ENCODE peak calls at places on chromosome 12, in four cellular contexts. One of them, this sample, is unnamed.

GRCh38 chr12:4143909-4144308 is 129.7 kb upstream of the CCND2 start:
- DNase-seq in GM23248: no peak
- DNase-seq in fibroblast of mammary gland: no peak
- DNase-seq in AG09309: no peak
- DNase-seq in this sample: no peak

GRCh38 chr12:121465921-121466799 is 66.2 kb downstream of the RNF34 start:
- DNase-seq in fibroblast of mammary gland: no peak
- DNase-seq in GM23248: peak; percentile 57
- DNase-seq in AG09309: no peak
- DNase-seq in this sample: no peak

GRCh38 chr12:27524839-27525238 is 833 bp downstream of the PPFIBP1 start:
- DNase-seq in GM23248: peak; percentile 67
- DNase-seq in fibroblast of mammary gland: peak; percentile 57
- DNase-seq in AG09309: no peak
- DNase-seq in this sample: no peak

GRCh38 chr12:53171725-53172329 is 8.7 kb upstream of the ZNF740 start:
- DNase-seq in AG09309: no peak
- DNase-seq in fibroblast of mammary gland: peak; percentile 25
- DNase-seq in GM23248: no peak
- DNase-seq in this sample: no peak

GRCh38 chr12:58346032-58346632 is 404.8 kb downstream of the ATP23 start:
- DNase-seq in fibroblast of mammary gland: peak; percentile 64
- DNase-seq in AG09309: no peak
- DNase-seq in GM23248: peak; percentile 69
- DNase-seq in this sample: peak; percentile 15

GRCh38 chr12:98909749-98910148 is 264.7 kb downstream of the APAF1 start:
- DNase-seq in AG09309: no peak
- DNase-seq in fibroblast of mammary gland: no peak
- DNase-seq in GM23248: no peak
- DNase-seq in this sample: peak; percentile 32

GRCh38 chr12:96828169-96828789 is 78.8 kb upstream of the NEDD1 start:
- DNase-seq in GM23248: no peak
- DNase-seq in AG09309: no peak
- DNase-seq in fibroblast of mammary gland: no peak
- DNase-seq in this sample: no peak

GRCh38 chr12:122943196-122943595 is 23.1 kb downstream of the ABCB9 start:
- DNase-seq in fibroblast of mammary gland: peak; percentile 38
- DNase-seq in GM23248: peak; percentile 13
- DNase-seq in AG09309: no peak
- DNase-seq in this sample: no peak

GRCh38 chr12:93202688-93203087 is 175.0 kb upstream of the NUDT4 start:
- DNase-seq in AG09309: no peak
- DNase-seq in GM23248: no peak
- DNase-seq in fibroblast of mammary gland: no peak
- DNase-seq in this sample: no peak

GRCh38 chr12:39125580-39125979 is 220.2 kb upstream of the CPNE8 start:
- DNase-seq in GM23248: no peak
- DNase-seq in fibroblast of mammary gland: no peak
- DNase-seq in AG09309: no peak
- DNase-seq in this sample: no peak

GRCh38 chr12:104974626-104975290 is 11.4 kb upstream of the NOPCHAP1 start:
- DNase-seq in GM23248: peak; percentile 91
- DNase-seq in fibroblast of mammary gland: peak; percentile 55
- DNase-seq in AG09309: no peak
- DNase-seq in this sample: no peak

GRCh38 chr12:4997939-4998338 is 45.7 kb upstream of the KCNA5 start:
- DNase-seq in GM23248: peak; percentile 96
- DNase-seq in AG09309: peak; percentile 86
- DNase-seq in fibroblast of mammary gland: peak; percentile 95
- DNase-seq in this sample: no peak

GRCh38 chr12:117441751-117442150 is 80.3 kb upstream of the NOS1 start:
- DNase-seq in GM23248: peak; percentile 57
- DNase-seq in AG09309: peak; percentile 3
- DNase-seq in fibroblast of mammary gland: peak; percentile 34
- DNase-seq in this sample: no peak

GRCh38 chr12:104599985-104600712 is 143.4 kb downstream of the CHST11 start:
- DNase-seq in GM23248: no peak
- DNase-seq in fibroblast of mammary gland: no peak
- DNase-seq in AG09309: no peak
- DNase-seq in this sample: no peak

GRCh38 chr12:52496054-52496453 is 3.0 kb upstream of the KRT6A start:
- DNase-seq in GM23248: no peak
- DNase-seq in fibroblast of mammary gland: peak; percentile 59
- DNase-seq in AG09309: no peak
- DNase-seq in this sample: no peak

GRCh38 chr12:401235-402126 is at the start of gene CCDC77:
- DNase-seq in AG09309: peak; percentile 47
- DNase-seq in fibroblast of mammary gland: peak; percentile 89
- DNase-seq in GM23248: peak; percentile 96
- DNase-seq in this sample: no peak

GRCh38 chr12:57890191-57891120 is 43.9 kb upstream of the CTDSP2 start:
- DNase-seq in GM23248: peak; percentile 73
- DNase-seq in fibroblast of mammary gland: peak; percentile 68
- DNase-seq in AG09309: no peak
- DNase-seq in this sample: no peak

This sample was measured in NCI-H2227 treated with DMSO at 0.1 percent for 48 hours.